ENCODE peak calls at places on chromosome 1, in seven cellular contexts. N, C, L, K, G, S and T are unnamed samples.
A peak's percentile ranks its signal among the peaks of the same experiment; 100 is the strongest.

GRCh38 chr1:158371188-158371953 is 17.7 kb downstream of the CD1E start:
- DNase-seq in N (no peak), C (peak; percentile 23), L (no peak), K (no peak), G (no peak), S (no peak), T (no peak)

GRCh38 chr1:104264506-104264905 is 514.8 kb downstream of the AMY1C start:
- DNase-seq in N (peak; percentile 2), C (no peak), L (no peak), K (no peak), G (no peak), S (no peak), T (no peak)

GRCh38 chr1:203359010-203359571 is 8.2 kb upstream of the FMOD start:
- DNase-seq in N (no peak), C (no peak), L (no peak), K (no peak), G (peak; percentile 40), S (no peak), T (no peak)

GRCh38 chr1:64343105-64343960 is 126.6 kb upstream of the CACHD1 start:
- DNase-seq in N (peak; percentile 87), C (no peak), L (peak; percentile 24), K (no peak), G (peak; percentile 36), S (no peak), T (no peak)

GRCh38 chr1:68010094-68010493 is 40.3 kb downstream of the DIRAS3 start:
- DNase-seq in N (peak; percentile 30), C (no peak), L (no peak), K (no peak), G (peak; percentile 47), S (no peak), T (peak; percentile 11)

GRCh38 chr1:200075938-200076546 is 48.5 kb downstream of the NR5A2 start:
- DNase-seq in N (peak; percentile 75), C (no peak), L (peak; percentile 80), K (no peak), G (peak; percentile 79), S (no peak), T (no peak)

GRCh38 chr1:168112673-168113305 is 23.9 kb downstream of the GPR161 start:
- DNase-seq in N (peak; percentile 98), C (peak; percentile 56), L (peak; percentile 75), K (no peak), G (peak; percentile 81), S (no peak), T (peak; percentile 56)

GRCh38 chr1:98870959-98871903 is 133.4 kb downstream of the PLPPR5 start:
- DNase-seq in N (no peak), C (peak; percentile 48), L (no peak), K (no peak), G (no peak), S (no peak), T (peak; percentile 57)

GRCh38 chr1:200535605-200536004 is 84.9 kb downstream of the KIF14 start:
- DNase-seq in N (peak; percentile 70), C (no peak), L (no peak), K (peak; percentile 49), G (no peak), S (no peak), T (peak; percentile 32)

GRCh38 chr1:35434703-35435102 is 122.5 kb downstream of the KIAA0319L start:
- DNase-seq in N (no peak), C (no peak), L (no peak), K (no peak), G (no peak), S (no peak), T (no peak)

GRCh38 chr1:9182784-9183257 is 51.8 kb upstream of the H6PD start:
- DNase-seq in N (no peak), C (no peak), L (no peak), K (no peak), G (no peak), S (no peak), T (peak; percentile 73)

GRCh38 chr1:215631489-215631888 is 64.4 kb downstream of the KCTD3 start:
- DNase-seq in N (no peak), C (no peak), L (peak; percentile 6), K (no peak), G (peak; percentile 74), S (no peak), T (no peak)

GRCh38 chr1:160022330-160023310 is 9.2 kb downstream of the PIGM start:
- DNase-seq in N (no peak), C (no peak), L (no peak), K (no peak), G (no peak), S (no peak), T (no peak)